ENCODE peak calls at places on chromosomes 16 and 17, in ten cellular contexts. E is Ammon's horn, I is GM20000, Y is mucosa of descending colon, N is RCC 7860, Z is cardiac septum, M is GDM1, G is left lobe of liver, J is posterior cingulate gyrus, T is BJ. B is an unnamed sample.

GRCh38 chr16:5446623-5447240 is 349.1 kb upstream of the EEF2KMT start:
- DNase-seq in N (no peak), Y (no peak), T (no peak), G (no peak), Z (no peak), I (no peak), J (no peak), E (no peak), M (no peak), B (no peak)

GRCh38 chr16:3759736-3760135 is 42.4 kb upstream of the TRAP1 start:
- DNase-seq in E (no peak), Y (no peak), G (no peak), Z (no peak), I (no peak), N (no peak), M (no peak), J (no peak), T (no peak), B (no peak)

GRCh38 chr16:54318941-54319340 is 32.4 kb upstream of the IRX3 start:
- DNase-seq in T (no peak), Y (no peak), G (no peak), I (no peak), J (no peak), Z (no peak), N (peak), M (no peak), E (no peak), B (peak)

GRCh38 chr17:41975099-41976083 is 8.8 kb downstream of the CNP start:
- DNase-seq in Z (no peak), G (no peak), T (no peak), M (no peak), I (no peak), J (peak), N (no peak), E (peak), Y (no peak), B (no peak)

GRCh38 chr16:77788196-77789084 is at the start of gene VAT1L:
- DNase-seq in T (no peak), G (no peak), E (peak), N (no peak), Z (no peak), M (no peak), I (no peak), Y (peak), J (peak), B (peak)

GRCh38 chr16:57818377-57819055 is 16.2 kb upstream of the KIFC3 start:
- DNase-seq in I (no peak), Z (no peak), Y (no peak), E (no peak), N (no peak), M (no peak), T (no peak), G (no peak), J (no peak), B (no peak)

GRCh38 chr16:27756206-27756970 is 206.4 kb downstream of the KATNIP start:
- DNase-seq in Z (no peak), J (no peak), E (no peak), G (no peak), Y (no peak), N (no peak), I (no peak), T (no peak), M (no peak), B (no peak)

GRCh38 chr17:79714129-79714528 is 16.6 kb upstream of the ENPP7 start:
- DNase-seq in Z (no peak), T (no peak), J (no peak), I (no peak), G (no peak), E (no peak), N (no peak), M (no peak), Y (no peak), B (no peak)

GRCh38 chr17:74472890-74473289 is 6.5 kb downstream of the CD300A start:
- DNase-seq in J (peak), T (no peak), M (no peak), E (no peak), Y (no peak), G (no peak), N (no peak), Z (no peak), I (no peak), B (no peak)

GRCh38 chr16:49838639-49839461 is 17.1 kb downstream of the ZNF423 start:
- DNase-seq in E (no peak), Y (no peak), M (no peak), N (no peak), J (no peak), I (no peak), T (no peak), Z (no peak), G (no peak), B (no peak)

GRCh38 chr16:9159839-9160550 is 68.6 kb downstream of the HAPSTR1 start:
- DNase-seq in I (peak), N (peak), J (peak), E (peak), Z (peak), Y (peak), G (peak), M (peak), T (no peak), B (peak)

GRCh38 chr16:81967358-81967757 is 43.9 kb downstream of the SDR42E1 start:
- DNase-seq in N (no peak), G (no peak), M (no peak), T (no peak), Y (no peak), J (no peak), E (no peak), I (no peak), Z (no peak), B (no peak)

GRCh38 chr16:17270683-17271109 is 200.1 kb downstream of the XYLT1 start:
- DNase-seq in G (no peak), E (no peak), Z (no peak), T (no peak), N (no peak), J (no peak), M (no peak), Y (peak), I (no peak), B (no peak)

GRCh38 chr16:2769100-2769529 is 8.0 kb downstream of the ELOB start:
- DNase-seq in T (no peak), Z (no peak), N (no peak), Y (no peak), G (no peak), M (no peak), E (no peak), I (no peak), J (peak), B (no peak)

GRCh38 chr16:2956566-2956956 is 7.5 kb upstream of the KREMEN2 start:
- DNase-seq in T (no peak), Y (no peak), G (no peak), I (no peak), N (no peak), E (no peak), J (peak), M (no peak), Z (no peak), B (no peak)

GRCh38 chr16:77499373-77500285 is 64.8 kb upstream of the ADAMTS18 start:
- DNase-seq in M (no peak), T (no peak), N (peak), J (no peak), I (no peak), G (no peak), Z (no peak), E (no peak), Y (no peak), B (no peak)

GRCh38 chr16:77584205-77584859 is 138.0 kb upstream of the NUDT7 start:
- DNase-seq in Z (no peak), J (no peak), N (peak), Y (no peak), I (peak), M (no peak), E (peak), G (peak), T (no peak), B (peak)

GRCh38 chr16:89343501-89344291 is 126.2 kb downstream of the ZNF778 start:
- DNase-seq in G (no peak), M (no peak), Y (peak), J (no peak), I (no peak), E (no peak), N (peak), T (peak), Z (no peak), B (peak)

GRCh38 chr17:78252111-78252634 is 20.7 kb downstream of the TMEM235 start:
- DNase-seq in N (no peak), M (no peak), E (no peak), Z (no peak), I (no peak), J (no peak), G (no peak), T (no peak), Y (peak), B (no peak)

GRCh38 chr17:52828621-52829020 is 670.1 kb upstream of the CA10 start:
- DNase-seq in M (no peak), T (no peak), Z (no peak), J (no peak), I (no peak), E (no peak), Y (no peak), N (no peak), G (no peak), B (no peak)

GRCh38 chr17:61309857-61310256 is 89.8 kb upstream of the TBX2 start:
- DNase-seq in Z (no peak), N (no peak), J (no peak), E (no peak), M (no peak), Y (no peak), G (no peak), I (no peak), T (peak), B (peak)

GRCh38 chr17:33667671-33668070 is 374.6 kb upstream of the ASIC2 start:
- DNase-seq in I (no peak), T (no peak), N (no peak), Z (no peak), M (no peak), Y (no peak), G (no peak), E (no peak), J (no peak), B (no peak)

GRCh38 chr16:19601083-19601976 is 45.8 kb downstream of the VPS35L start:
- DNase-seq in Z (no peak), Y (no peak), G (no peak), J (no peak), M (no peak), I (peak), E (peak), N (peak), T (no peak), B (peak)

GRCh38 chr17:7005716-7006115 is 6.7 kb upstream of the RNASEK start:
- DNase-seq in M (no peak), E (no peak), Z (no peak), J (no peak), N (no peak), T (no peak), Y (no peak), G (no peak), I (no peak), B (no peak)

GRCh38 chr17:81076097-81076754 is 41.3 kb downstream of the BAIAP2 start:
- DNase-seq in I (no peak), M (no peak), T (no peak), E (no peak), Y (no peak), N (no peak), J (peak), Z (no peak), G (no peak), B (no peak)

GRCh38 chr16:88903267-88903666 is 36.8 kb upstream of the PABPN1L start:
- DNase-seq in T (no peak), M (no peak), Y (no peak), I (no peak), E (no peak), N (no peak), G (no peak), J (no peak), Z (no peak), B (no peak)

GRCh38 chr17:77269696-77270681 is 129.2 kb downstream of the SEC14L1 start:
- DNase-seq in E (no peak), M (no peak), T (no peak), J (no peak), Z (no peak), Y (no peak), N (no peak), G (no peak), I (no peak), B (no peak)

GRCh38 chr17:42065201-42065600 is 14.8 kb upstream of the C17orf113 start:
- DNase-seq in Z (no peak), E (no peak), M (no peak), I (no peak), T (no peak), J (no peak), G (no peak), N (no peak), Y (no peak), B (no peak)

GRCh38 chr16:16833165-16833564 is 454.2 kb downstream of the NPIPA7 start:
- DNase-seq in M (no peak), Y (no peak), I (no peak), N (no peak), J (no peak), G (no peak), E (no peak), T (no peak), Z (no peak), B (no peak)

GRCh38 chr16:89191033-89191900 is 9.1 kb downstream of the SLC22A31 start:
- DNase-seq in T (no peak), J (no peak), N (no peak), Z (no peak), I (no peak), G (no peak), Y (peak), M (no peak), E (no peak), B (no peak)

GRCh38 chr17:40779181-40779909 is 3.0 kb downstream of the KRT27 start:
- DNase-seq in M (no peak), I (no peak), Y (no peak), E (no peak), Z (no peak), N (no peak), T (no peak), J (no peak), G (no peak), B (no peak)

GRCh38 chr17:56978441-56979090 is 635 bp downstream of the SCPEP1 start:
- DNase-seq in J (no peak), N (no peak), T (no peak), Y (no peak), Z (peak), I (peak), G (no peak), E (no peak), M (no peak), B (peak)

GRCh38 chr17:32341141-32341856 is 674 bp downstream of the C17orf75 start:
- DNase-seq in Y (no peak), Z (no peak), M (no peak), G (peak), I (peak), J (no peak), N (peak), E (peak), T (no peak), B (peak)

GRCh38 chr17:76405967-76406647 is 21.7 kb downstream of the SPHK1 start:
- DNase-seq in Z (peak), N (no peak), J (peak), M (no peak), Y (peak), T (no peak), I (no peak), G (no peak), E (no peak), B (no peak)

GRCh38 chr16:58507963-58508670 is 7.2 kb upstream of the SETD6 start:
- DNase-seq in I (no peak), N (no peak), E (no peak), J (peak), M (no peak), Z (no peak), Y (no peak), T (no peak), G (no peak), B (no peak)

GRCh38 chr16:67546761-67547422 is 15.4 kb upstream of the CTCF start:
- DNase-seq in I (peak), E (peak), Z (peak), T (no peak), M (peak), Y (peak), N (peak), J (peak), G (peak), B (peak)